ENCODE peak calls at places on chromosomes 3 and 15, in four cellular contexts. T, Y, W and A are unnamed samples.

GRCh38 chr3:23760871-23761373 is 44.8 kb upstream of the UBE2E1 start:
- DNase-seq in T (peak; percentile 60), Y (no peak), W (no peak), A (peak; percentile 56)

GRCh38 chr3:8868996-8869395 is 94.3 kb downstream of the RAD18 start:
- DNase-seq in T (no peak), Y (no peak), W (no peak), A (no peak)

GRCh38 chr3:139301183-139301582 is 42.6 kb upstream of the MRPS22 start:
- DNase-seq in T (no peak), Y (no peak), W (no peak), A (no peak)

GRCh38 chr3:54432975-54433374 is 310.6 kb downstream of the CACNA2D3 start:
- DNase-seq in T (no peak), Y (no peak), W (no peak), A (no peak)

GRCh38 chr15:90869601-90870353 is 1.4 kb downstream of the FURIN start:
- DNase-seq in T (no peak), Y (no peak), W (peak; percentile 41), A (no peak)

GRCh38 chr15:77617507-77618285 is 15.0 kb downstream of the LINGO1 start:
- DNase-seq in T (no peak), Y (no peak), W (no peak), A (no peak)

GRCh38 chr3:87120850-87121249 is 106.3 kb upstream of the CHMP2B start:
- DNase-seq in T (no peak), Y (no peak), W (no peak), A (no peak)

GRCh38 chr3:149276621-149277020 is 55.0 kb upstream of the CP start:
- DNase-seq in T (no peak), Y (no peak), W (no peak), A (no peak)

GRCh38 chr15:60301024-60301423 is 96.8 kb downstream of the ANXA2 start:
- DNase-seq in T (no peak), Y (no peak), W (no peak), A (no peak)

GRCh38 chr15:62343397-62343796 is 178.3 kb upstream of the C2CD4B start:
- DNase-seq in T (no peak), Y (no peak), W (no peak), A (no peak)

GRCh38 chr3:167318996-167319615 is 61.0 kb downstream of the ZBBX start:
- DNase-seq in T (no peak), Y (no peak), W (no peak), A (no peak)

GRCh38 chr15:49901867-49902775 is 216.9 kb downstream of the ATP8B4 start:
- DNase-seq in T (no peak), Y (no peak), W (no peak), A (no peak)

GRCh38 chr15:58587481-58587880 is 155.7 kb downstream of the LIPC start:
- DNase-seq in T (no peak), Y (no peak), W (no peak), A (no peak)

GRCh38 chr3:81395739-81396138 is 365.7 kb downstream of the GBE1 start:
- DNase-seq in T (no peak), Y (no peak), W (no peak), A (no peak)